ENCODE peak calls at places on chromosome 17, in nine cellular contexts. One of them, this sample, is unnamed.
A peak's percentile ranks its signal among the peaks of the same experiment; 100 is the strongest.

GRCh38 chr17:3916013-3916696 is at the start of gene P2RX1:
- DNase-seq in Peyer's patch: peak; percentile 72
- DNase-seq in stomach: peak; percentile 60
- DNase-seq in tibial nerve: no peak
- DNase-seq in body of pancreas: no peak
- DNase-seq in IMR-90: no peak
- DNase-seq in A549: no peak
- DNase-seq in uterus: no peak
- DNase-seq in heart left ventricle: peak; percentile 51
- DNase-seq in this sample: no peak

GRCh38 chr17:32111141-32111771 is 31.0 kb upstream of the RHOT1 start:
- DNase-seq in Peyer's patch: peak; percentile 22
- DNase-seq in uterus: peak; percentile 63
- DNase-seq in stomach: peak; percentile 61
- DNase-seq in IMR-90: peak; percentile 68
- DNase-seq in A549: no peak
- DNase-seq in body of pancreas: peak; percentile 53
- DNase-seq in tibial nerve: peak; percentile 30
- DNase-seq in heart left ventricle: peak; percentile 52
- DNase-seq in this sample: no peak

GRCh38 chr17:39219647-39220154 is 6.0 kb downstream of the STAC2 start:
- DNase-seq in body of pancreas: no peak
- DNase-seq in uterus: no peak
- DNase-seq in stomach: no peak
- DNase-seq in IMR-90: no peak
- DNase-seq in A549: no peak
- DNase-seq in Peyer's patch: no peak
- DNase-seq in tibial nerve: no peak
- DNase-seq in heart left ventricle: peak; percentile 46
- DNase-seq in this sample: no peak

GRCh38 chr17:36703860-36704266 is 102.5 kb downstream of the MRM1 start:
- DNase-seq in IMR-90: peak; percentile 11
- DNase-seq in body of pancreas: peak; percentile 52
- DNase-seq in heart left ventricle: peak; percentile 30
- DNase-seq in tibial nerve: no peak
- DNase-seq in A549: peak; percentile 51
- DNase-seq in uterus: peak; percentile 24
- DNase-seq in stomach: no peak
- DNase-seq in Peyer's patch: no peak
- DNase-seq in this sample: no peak

GRCh38 chr17:49290690-49291326 is 60.2 kb upstream of the PHOSPHO1 start:
- DNase-seq in IMR-90: peak; percentile 42
- DNase-seq in Peyer's patch: no peak
- DNase-seq in stomach: no peak
- DNase-seq in body of pancreas: no peak
- DNase-seq in heart left ventricle: no peak
- DNase-seq in A549: peak; percentile 62
- DNase-seq in tibial nerve: no peak
- DNase-seq in uterus: no peak
- DNase-seq in this sample: no peak

GRCh38 chr17:48486557-48486956 is 44.3 kb downstream of the HOXB1 start:
- DNase-seq in body of pancreas: peak; percentile 5
- DNase-seq in IMR-90: peak; percentile 100
- DNase-seq in uterus: no peak
- DNase-seq in heart left ventricle: no peak
- DNase-seq in A549: peak; percentile 36
- DNase-seq in Peyer's patch: no peak
- DNase-seq in stomach: no peak
- DNase-seq in tibial nerve: no peak
- DNase-seq in this sample: no peak

GRCh38 chr17:80859004-80859941 is 132.4 kb upstream of the CHMP6 start:
- DNase-seq in Peyer's patch: no peak
- DNase-seq in tibial nerve: peak; percentile 58
- DNase-seq in body of pancreas: peak; percentile 81
- DNase-seq in stomach: peak; percentile 75
- DNase-seq in uterus: peak; percentile 83
- DNase-seq in A549: no peak
- DNase-seq in IMR-90: peak; percentile 97
- DNase-seq in heart left ventricle: peak; percentile 71
- DNase-seq in this sample: no peak

GRCh38 chr17:55555772-55556171 is 44.5 kb upstream of the SMIM36 start:
- DNase-seq in Peyer's patch: no peak
- DNase-seq in A549: no peak
- DNase-seq in stomach: no peak
- DNase-seq in tibial nerve: no peak
- DNase-seq in body of pancreas: no peak
- DNase-seq in uterus: no peak
- DNase-seq in heart left ventricle: no peak
- DNase-seq in IMR-90: no peak
- DNase-seq in this sample: no peak

GRCh38 chr17:80640379-80641071 is 95.9 kb downstream of the RPTOR start:
- DNase-seq in A549: no peak
- DNase-seq in body of pancreas: no peak
- DNase-seq in stomach: no peak
- DNase-seq in Peyer's patch: no peak
- DNase-seq in tibial nerve: no peak
- DNase-seq in heart left ventricle: no peak
- DNase-seq in IMR-90: no peak
- DNase-seq in uterus: no peak
- DNase-seq in this sample: no peak

GRCh38 chr17:45948498-45948880 is 50.6 kb upstream of the STH start:
- DNase-seq in uterus: no peak
- DNase-seq in Peyer's patch: no peak
- DNase-seq in body of pancreas: no peak
- DNase-seq in A549: no peak
- DNase-seq in tibial nerve: no peak
- DNase-seq in heart left ventricle: no peak
- DNase-seq in IMR-90: no peak
- DNase-seq in stomach: no peak
- DNase-seq in this sample: no peak

DNA sequence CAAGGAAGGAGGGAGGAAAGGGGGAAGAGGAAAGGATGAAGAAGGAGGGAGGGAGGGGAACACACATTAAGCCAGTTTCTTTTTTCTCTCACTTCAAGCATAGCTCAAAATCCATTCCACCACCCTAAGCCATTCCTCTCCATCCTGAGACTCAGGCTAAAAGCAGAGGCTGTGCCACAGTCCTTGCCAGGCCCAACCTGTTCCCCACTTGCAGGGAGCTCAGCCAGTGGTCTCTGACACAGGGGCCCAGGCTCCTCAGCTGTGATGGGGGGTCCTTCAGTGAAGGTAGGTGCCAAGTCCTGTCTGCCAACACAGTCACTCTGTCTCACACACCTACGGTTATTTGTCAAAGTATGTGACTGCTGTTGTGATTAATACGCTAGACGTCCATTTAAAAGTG is 44.6 kb downstream of the SDK2 start:
- DNase-seq in body of pancreas: no peak
- DNase-seq in A549: no peak
- DNase-seq in Peyer's patch: no peak
- DNase-seq in IMR-90: no peak
- DNase-seq in stomach: no peak
- DNase-seq in heart left ventricle: no peak
- DNase-seq in tibial nerve: no peak
- DNase-seq in uterus: no peak
- DNase-seq in this sample: no peak
- H3K4me1 ChIP-seq in body of pancreas: no peaks in the 10 kb centered on the region
- H3K4me1 ChIP-seq in A549: no peaks in the 10 kb centered on the region
- H3K4me1 ChIP-seq in Peyer's patch: no peaks in the 10 kb centered on the region
- H3K4me1 ChIP-seq in IMR-90: no peaks in the 10 kb centered on the region
- H3K4me1 ChIP-seq in stomach: no peaks in the 10 kb centered on the region
- H3K4me1 ChIP-seq in heart left ventricle: no peaks in the 10 kb centered on the region
- H3K4me1 ChIP-seq in tibial nerve: no peaks in the 10 kb centered on the region
- H3K4me1 ChIP-seq in uterus: no peaks in the 10 kb centered on the region
- H3K4me1 ChIP-seq in this sample: peaks cover 5% of the 10 kb centered on the region

DNA sequence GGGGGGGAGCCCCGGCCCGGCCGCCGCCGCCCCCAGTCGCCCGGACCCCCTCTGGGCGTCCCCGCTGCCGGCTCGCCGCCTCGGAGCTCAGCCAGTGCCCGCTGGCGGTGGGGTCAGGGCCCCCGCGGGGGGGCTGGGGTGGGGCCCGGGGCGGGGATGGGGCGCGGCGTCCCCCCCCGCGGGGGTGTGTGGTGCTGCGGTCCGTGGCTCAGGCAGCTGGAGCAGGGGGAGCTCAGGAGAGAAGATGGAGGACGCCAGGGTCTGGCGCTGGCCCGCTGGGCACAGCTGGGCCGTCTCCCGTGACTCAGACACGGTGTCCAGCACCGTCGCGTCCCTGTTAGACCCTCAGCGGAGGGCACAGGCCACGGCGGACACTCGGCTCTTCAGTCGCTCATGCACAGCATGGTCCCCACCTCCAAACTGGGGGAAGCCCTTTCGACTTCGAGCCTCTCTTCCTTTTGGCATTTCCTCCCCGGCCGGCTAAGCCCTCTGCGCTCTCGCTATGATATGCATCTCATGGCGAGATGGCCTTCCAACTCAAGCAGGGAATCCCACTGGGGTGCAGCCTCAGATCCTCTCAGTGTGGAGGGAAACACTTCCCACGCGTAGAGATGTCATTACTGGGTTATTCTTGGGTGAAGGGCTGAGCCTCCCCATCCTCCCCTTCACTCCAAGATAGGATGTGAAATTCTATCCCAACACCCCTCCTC is 402 bp upstream of the VEZF1 start:
- DNase-seq in A549: peak; percentile 90
- DNase-seq in heart left ventricle: peak; percentile 78
- DNase-seq in stomach: peak; percentile 68
- DNase-seq in Peyer's patch: peak; percentile 71
- DNase-seq in uterus: peak; percentile 76
- DNase-seq in IMR-90: peak; percentile 66
- DNase-seq in tibial nerve: peak; percentile 35
- DNase-seq in body of pancreas: peak; percentile 76
- DNase-seq in this sample: peak; percentile 83
- TF ChIP-seq POLR2A in A549: no peak
- TF ChIP-seq POLR2A in heart left ventricle: peak; percentile 26
- TF ChIP-seq POLR2A in stomach: no peak
- TF ChIP-seq POLR2A in Peyer's patch: peak; percentile 32
- TF ChIP-seq POLR2A in uterus: no peak
- TF ChIP-seq POLR2A in IMR-90: peak; percentile 40
- TF ChIP-seq POLR2A in tibial nerve: no peak
- TF ChIP-seq POLR2A in body of pancreas: peak; percentile 40
- TF ChIP-seq POLR2A in this sample: no peak

DNA sequence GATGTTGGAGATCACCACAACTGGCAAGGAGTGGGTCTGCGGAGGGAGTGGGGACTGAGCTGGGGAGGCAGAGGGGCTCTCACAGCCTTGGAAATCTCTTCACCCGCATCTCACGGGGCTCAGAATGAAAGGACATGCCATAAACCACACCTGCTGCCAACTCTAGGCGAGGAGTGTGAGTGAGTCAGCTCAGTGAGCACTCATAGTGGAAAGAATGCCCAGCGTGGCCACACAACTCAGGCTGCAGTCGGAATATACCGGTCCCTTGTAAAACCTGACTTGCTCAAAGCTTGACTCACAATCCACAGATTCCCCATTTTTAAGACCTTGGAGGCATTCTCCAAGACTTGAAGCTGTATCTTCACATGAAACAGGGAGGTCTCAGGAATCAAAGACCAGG is 36.7 kb downstream of the STAT5A start:
- DNase-seq in uterus: no peak
- DNase-seq in A549: peak; percentile 86
- DNase-seq in stomach: no peak
- DNase-seq in heart left ventricle: no peak
- DNase-seq in body of pancreas: no peak
- DNase-seq in Peyer's patch: no peak
- DNase-seq in tibial nerve: no peak
- DNase-seq in IMR-90: peak; percentile 88
- DNase-seq in this sample: no peak
- TF ChIP-seq CTCF in uterus: no peak
- TF ChIP-seq CTCF in A549: no peak
- TF ChIP-seq CTCF in stomach: no peak
- TF ChIP-seq CTCF in heart left ventricle: no peak
- TF ChIP-seq CTCF in body of pancreas: no peak
- TF ChIP-seq CTCF in Peyer's patch: no peak
- TF ChIP-seq CTCF in tibial nerve: no peak
- TF ChIP-seq CTCF in IMR-90: peak; percentile 9
- TF ChIP-seq CTCF in this sample: no peak

GRCh38 chr17:1643999-1644492 is 1.5 kb downstream of the SCARF1 start:
- DNase-seq in stomach: no peak
- DNase-seq in heart left ventricle: no peak
- DNase-seq in Peyer's patch: no peak
- DNase-seq in tibial nerve: no peak
- DNase-seq in IMR-90: no peak
- DNase-seq in uterus: no peak
- DNase-seq in A549: no peak
- DNase-seq in body of pancreas: no peak
- DNase-seq in this sample: no peak

GRCh38 chr17:1645207-1646171 is at the start of gene SCARF1:
- DNase-seq in uterus: no peak
- DNase-seq in Peyer's patch: no peak
- DNase-seq in tibial nerve: no peak
- DNase-seq in body of pancreas: no peak
- DNase-seq in stomach: no peak
- DNase-seq in heart left ventricle: peak; percentile 82
- DNase-seq in IMR-90: no peak
- DNase-seq in A549: no peak
- DNase-seq in this sample: no peak

GRCh38 chr17:1644493-1645206 is 882 bp downstream of the SCARF1 start:
- DNase-seq in IMR-90: peak; percentile 73
- DNase-seq in uterus: no peak
- DNase-seq in heart left ventricle: no peak
- DNase-seq in Peyer's patch: peak; percentile 61
- DNase-seq in A549: no peak
- DNase-seq in tibial nerve: no peak
- DNase-seq in body of pancreas: no peak
- DNase-seq in stomach: no peak
- DNase-seq in this sample: no peak

GRCh38 chr17:1641065-1641403 is 4.5 kb downstream of the SCARF1 start:
- DNase-seq in body of pancreas: no peak
- DNase-seq in tibial nerve: no peak
- DNase-seq in IMR-90: no peak
- DNase-seq in uterus: no peak
- DNase-seq in heart left ventricle: no peak
- DNase-seq in Peyer's patch: no peak
- DNase-seq in stomach: no peak
- DNase-seq in A549: no peak
- DNase-seq in this sample: no peak

GRCh38 chr17:1643293-1643998 is 2.1 kb downstream of the SCARF1 start:
- DNase-seq in tibial nerve: no peak
- DNase-seq in IMR-90: no peak
- DNase-seq in heart left ventricle: no peak
- DNase-seq in body of pancreas: peak; percentile 96
- DNase-seq in A549: peak; percentile 65
- DNase-seq in stomach: peak; percentile 92
- DNase-seq in Peyer's patch: peak; percentile 80
- DNase-seq in uterus: no peak
- DNase-seq in this sample: no peak
- H3K4me1 ChIP-seq in tibial nerve: peaks cover 13% of the 10 kb centered on the region
- H3K4me1 ChIP-seq in IMR-90: peaks cover 23% of the 10 kb centered on the region
- H3K4me1 ChIP-seq in heart left ventricle: peaks cover 31% of the 10 kb centered on the region
- H3K4me1 ChIP-seq in body of pancreas: peaks cover 53% of the 10 kb centered on the region
- H3K4me1 ChIP-seq in A549: peaks cover 30% of the 10 kb centered on the region
- H3K4me1 ChIP-seq in stomach: peaks cover 62% of the 10 kb centered on the region
- H3K4me1 ChIP-seq in Peyer's patch: no peaks in the 10 kb centered on the region
- H3K4me1 ChIP-seq in uterus: peaks cover 15% of the 10 kb centered on the region
- H3K4me1 ChIP-seq in this sample: peaks cover 36% of the 10 kb centered on the region

GRCh38 chr17:34015253-34015652 is 239.8 kb upstream of the CCL2 start:
- DNase-seq in A549: no peak
- DNase-seq in stomach: no peak
- DNase-seq in uterus: no peak
- DNase-seq in heart left ventricle: no peak
- DNase-seq in tibial nerve: no peak
- DNase-seq in body of pancreas: no peak
- DNase-seq in IMR-90: no peak
- DNase-seq in Peyer's patch: no peak
- DNase-seq in this sample: no peak
- TF ChIP-seq POLR2A in A549: no peak
- TF ChIP-seq POLR2A in stomach: no peak
- TF ChIP-seq POLR2A in uterus: no peak
- TF ChIP-seq POLR2A in heart left ventricle: no peak
- TF ChIP-seq POLR2A in tibial nerve: no peak
- TF ChIP-seq POLR2A in body of pancreas: no peak
- TF ChIP-seq POLR2A in IMR-90: no peak
- TF ChIP-seq POLR2A in Peyer's patch: no peak
- TF ChIP-seq POLR2A in this sample: no peak

This sample was measured in suprapubic skin.